ENCODE peak calls at places on chromosomes 12 and 14, in four cellular contexts. Z is A673, M is left ventricle myocardium inferior, H is OCI-LY7. D is an unnamed sample.

GRCh38 chr12:113155641-113156040 is 6.1 kb downstream of the CFAP73 start:
- DNase-seq in Z (no peak), H (no peak), M (no peak), D (no peak)

GRCh38 chr14:20836668-20837338 is 34.2 kb upstream of the RNASE1 start:
- DNase-seq in H (no peak), M (no peak), Z (peak; percentile 63), D (no peak)

GRCh38 chr14:78567343-78567742 is 397.2 kb downstream of the NRXN3 start:
- DNase-seq in H (no peak), M (no peak), Z (peak; percentile 13), D (no peak)

GRCh38 chr14:25150934-25151790 is 101.2 kb upstream of the STXBP6 start:
- DNase-seq in M (no peak), Z (peak; percentile 68), H (peak; percentile 55), D (no peak)

GRCh38 chr14:99481745-99482099 is 513 bp downstream of the CCNK start:
- DNase-seq in H (peak; percentile 38), M (no peak), Z (peak; percentile 33), D (no peak)

GRCh38 chr12:51028811-51029146 is 2.6 kb upstream of the SLC11A2 start:
- DNase-seq in Z (no peak), H (no peak), M (no peak), D (no peak)

GRCh38 chr12:47224563-47225133 is 144.9 kb upstream of the AMIGO2 start:
- DNase-seq in Z (no peak), H (no peak), M (no peak), D (no peak)

GRCh38 chr12:87690236-87690810 is 338.9 kb downstream of the C12orf50 start:
- DNase-seq in Z (no peak), M (no peak), H (no peak), D (no peak)

GRCh38 chr12:96343347-96343954 is 56.8 kb downstream of the CDK17 start:
- DNase-seq in Z (no peak), H (peak; percentile 10), M (no peak), D (no peak)

GRCh38 chr14:50739186-50739585 is 71.1 kb upstream of the SAV1 start:
- DNase-seq in H (no peak), M (no peak), Z (no peak), D (no peak)

GRCh38 chr12:122932207-122932606 is 34.1 kb downstream of the ABCB9 start:
- DNase-seq in H (no peak), Z (no peak), M (no peak), D (no peak)

GRCh38 chr12:54411398-54412241 is 7.4 kb downstream of the ITGA5 start:
- DNase-seq in H (peak; percentile 57), Z (peak; percentile 73), M (peak; percentile 68), D (no peak)

GRCh38 chr12:39993261-39993660 is 112.6 kb downstream of the SLC2A13 start:
- DNase-seq in M (no peak), H (no peak), Z (no peak), D (no peak)

GRCh38 chr12:45674583-45674982 is 54.9 kb upstream of the ARID2 start:
- DNase-seq in H (no peak), M (peak; percentile 36), Z (peak; percentile 71), D (no peak)

GRCh38 chr14:54487771-54488170 is 1.0 kb downstream of the GMFB start:
- DNase-seq in H (no peak), M (no peak), Z (no peak), D (no peak)

GRCh38 chr12:50296554-50296953 is 13.2 kb upstream of the LIMA1 start:
- DNase-seq in H (no peak), Z (no peak), M (no peak), D (no peak)

GRCh38 chr12:120367252-120367923 is 1.6 kb downstream of the MSI1 start:
- DNase-seq in Z (peak; percentile 51), M (no peak), H (no peak), D (no peak)

GRCh38 chr14:78358631-78359030 is 188.5 kb downstream of the NRXN3 start:
- DNase-seq in M (no peak), Z (no peak), H (no peak), D (no peak)

GRCh38 chr12:15289192-15289591 is 33.1 kb upstream of the PTPRO start:
- DNase-seq in H (no peak), Z (no peak), M (no peak), D (no peak)

GRCh38 chr12:89497467-89497866 is 27.1 kb downstream of the GALNT4 start:
- DNase-seq in H (no peak), M (no peak), Z (no peak), D (no peak)

GRCh38 chr12:114812858-114813761 is 129.1 kb upstream of the TBX3 start:
- DNase-seq in H (no peak), Z (no peak), M (no peak), D (no peak)

GRCh38 chr12:64627781-64628180 is 17.5 kb downstream of the RASSF3 start:
- DNase-seq in Z (no peak), M (no peak), H (no peak), D (no peak)

GRCh38 chr12:108214046-108214445 is 85.0 kb downstream of the WSCD2 start:
- DNase-seq in H (no peak), M (no peak), Z (no peak), D (no peak)

GRCh38 chr12:45988259-45988658 is 2.1 kb downstream of the SCAF11 start:
- DNase-seq in Z (no peak), H (peak; percentile 12), M (no peak), D (no peak)

GRCh38 chr14:105999361-106000028 is 473.1 kb downstream of the TMEM121 start:
- DNase-seq in Z (peak; percentile 40), H (no peak), M (peak; percentile 40), D (peak; percentile 75)

GRCh38 chr12:57011438-57012424 is 4.6 kb downstream of the TAC3 start:
- DNase-seq in Z (no peak), M (no peak), H (no peak), D (no peak)

GRCh38 chr12:124543591-124544310 is 23.7 kb downstream of the NCOR2 start:
- DNase-seq in H (peak; percentile 61), Z (peak; percentile 77), M (no peak), D (peak; percentile 77)

GRCh38 chr12:101746661-101747060 is 7.4 kb upstream of the SYCP3 start:
- DNase-seq in M (no peak), Z (peak; percentile 3), H (no peak), D (no peak)
- H3K4me1 ChIP-seq in M (peaks cover 4% of the 10 kb centered on the region), Z (no peaks in the 10 kb centered on the region), H (peaks cover 61% of the 10 kb centered on the region), D (no peaks in the 10 kb centered on the region)

DNA sequence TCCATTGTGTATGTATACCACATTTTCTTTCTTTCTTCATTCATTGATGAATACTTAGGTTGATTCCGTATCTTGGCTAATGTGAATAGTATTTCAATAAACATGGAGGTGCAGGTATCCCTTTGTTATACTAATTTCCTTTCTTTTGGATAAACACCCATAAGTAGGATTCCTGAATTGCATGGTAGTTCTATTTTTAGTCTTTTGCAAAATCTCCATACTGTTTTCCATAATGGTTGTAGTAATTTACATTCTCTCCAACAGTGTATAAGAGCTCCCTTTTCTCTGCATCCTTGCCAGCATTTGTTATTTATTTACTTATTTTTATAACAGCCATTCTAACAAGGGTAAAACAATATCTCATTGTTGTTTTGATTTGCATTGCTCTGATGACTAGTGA is 36.6 kb downstream of the PIK3C2G start:
- DNase-seq in M (no peak), H (no peak), Z (no peak), D (no peak)
- H3K4me3 ChIP-seq in M (no peak overlapping the region), H (no peak overlapping the region), Z (no peak overlapping the region), D (no peak overlapping the region)

GRCh38 chr12:91866566-91866965 is 279.1 kb downstream of the BTG1 start:
- DNase-seq in Z (no peak), M (no peak), H (no peak), D (no peak)
- H3K27ac ChIP-seq in Z (no peak overlapping the region), M (no peak overlapping the region), H (no peak overlapping the region), D (no peak overlapping the region)

DNA sequence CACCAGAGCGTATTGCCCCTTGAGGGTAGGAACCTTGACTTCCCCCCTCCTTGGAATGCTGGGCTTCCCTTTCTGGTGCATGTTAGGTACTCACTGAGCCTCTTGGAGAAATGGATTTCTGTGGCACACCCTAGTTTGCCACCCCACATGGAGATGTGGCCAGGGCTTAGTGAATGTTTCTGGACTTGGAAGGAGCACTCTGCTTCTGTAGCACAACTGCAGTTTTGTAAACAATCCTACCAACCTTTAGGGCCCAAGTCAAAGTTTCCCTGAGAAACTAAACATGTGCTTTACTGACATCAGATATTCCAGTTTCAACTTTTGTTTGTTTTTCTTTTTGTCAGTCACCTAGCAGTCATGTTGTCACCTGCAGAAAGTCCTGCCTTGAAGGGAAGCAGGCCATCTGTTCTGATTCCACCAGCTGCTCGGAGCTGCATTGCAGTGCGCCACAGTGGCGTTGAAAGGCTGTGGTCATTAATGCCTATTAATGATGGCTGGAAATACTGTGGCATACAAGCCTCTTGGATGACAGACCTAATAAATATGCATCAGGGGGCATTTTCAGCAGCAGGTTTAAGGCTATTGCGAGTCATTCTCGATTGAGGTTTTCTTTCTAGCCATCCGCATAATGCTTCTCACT is 7.7 kb downstream of the PELI2 start:
- DNase-seq in Z (no peak), M (no peak), H (no peak), D (no peak)
- H3K4me1 ChIP-seq in Z (no peaks in the 10 kb centered on the region), M (peaks cover 15% of the 10 kb centered on the region), H (no peaks in the 10 kb centered on the region), D (peaks cover 23% of the 10 kb centered on the region)

D was measured in kidney.